ENCODE peak calls at places on chromosomes 7 and 10, in six cellular contexts. Q is GM13977; D is psoas muscle; M is CD8-positive, alpha-beta T cell; L is cardiac muscle cell; I is mammary epithelial cell. K is an unnamed sample.

GRCh38 chr7:151269511-151269910 is 21.0 kb upstream of the SMARCD3 start:
- DNase-seq in Q (no peak), M (no peak), L (no peak), D (no peak), I (no peak), K (no peak)

GRCh38 chr10:32204606-32205005 is 142.4 kb downstream of the EPC1 start:
- DNase-seq in Q (no peak), L (no peak), D (no peak), M (no peak), I (no peak), K (no peak)

GRCh38 chr7:44046321-44047061 is 2.0 kb downstream of the DBNL start:
- DNase-seq in Q (no peak), D (no peak), L (no peak), I (no peak), M (peak; percentile 41), K (peak; percentile 33)

GRCh38 chr7:152959610-152960009 is 200.1 kb downstream of the ACTR3B start:
- DNase-seq in I (no peak), M (no peak), D (no peak), Q (no peak), L (peak; percentile 11), K (no peak)

GRCh38 chr10:30436200-30436599 is 2.2 kb downstream of the MAP3K8 start:
- DNase-seq in D (no peak), M (no peak), I (no peak), Q (no peak), L (peak; percentile 78), K (no peak)

GRCh38 chr10:14822879-14823755 is 14.7 kb downstream of the CDNF start:
- DNase-seq in L (peak; percentile 44), D (no peak), Q (peak; percentile 64), I (peak; percentile 12), M (peak; percentile 34), K (peak; percentile 66)

GRCh38 chr10:60521974-60522405 is 132.3 kb upstream of the ANK3 start:
- DNase-seq in M (no peak), L (no peak), Q (no peak), I (peak; percentile 73), D (no peak), K (no peak)

GRCh38 chr7:106071356-106071998 is 40.6 kb downstream of the SYPL1 start:
- DNase-seq in Q (peak; percentile 82), D (no peak), I (no peak), M (peak; percentile 45), L (no peak), K (peak; percentile 85)

GRCh38 chr7:142717453-142717852 is 31.8 kb upstream of the PRSS1 start:
- DNase-seq in Q (no peak), L (no peak), D (no peak), M (peak; percentile 16), I (no peak), K (no peak)

GRCh38 chr10:22753786-22754185 is 39.4 kb upstream of the PIP4K2A start:
- DNase-seq in I (no peak), L (no peak), Q (no peak), D (no peak), M (no peak), K (no peak)

GRCh38 chr10:88762906-88763305 is 3.1 kb downstream of the LIPN start:
- DNase-seq in I (no peak), M (no peak), L (no peak), D (no peak), Q (no peak), K (no peak)

GRCh38 chr7:132455306-132455705 is 121.0 kb downstream of the PLXNA4 start:
- DNase-seq in D (no peak), Q (no peak), M (peak; percentile 56), I (no peak), L (no peak), K (no peak)

GRCh38 chr7:121002-121401 is 71.4 kb upstream of the FAM20C start:
- DNase-seq in I (no peak), Q (no peak), D (no peak), L (no peak), M (no peak), K (no peak)

GRCh38 chr7:130290745-130291144 is 2.2 kb upstream of the CPA4 start:
- DNase-seq in Q (no peak), D (no peak), I (peak; percentile 92), L (no peak), M (no peak), K (no peak)

GRCh38 chr7:157861551-157861950 is 524.7 kb downstream of the DNAJB6 start:
- DNase-seq in M (no peak), D (no peak), L (no peak), I (no peak), Q (no peak), K (no peak)

GRCh38 chr7:149245244-149245643 is 5.8 kb downstream of the ZNF212 start:
- DNase-seq in D (no peak), Q (no peak), L (no peak), I (no peak), M (no peak), K (no peak)

GRCh38 chr7:39525926-39526325 is 40.3 kb upstream of the YAE1 start:
- DNase-seq in D (no peak), L (no peak), I (no peak), M (no peak), Q (no peak), K (no peak)

GRCh38 chr7:2353650-2354172 is 916 bp upstream of the EIF3B start:
- DNase-seq in M (peak; percentile 88), D (peak; percentile 91), Q (peak; percentile 95), I (peak; percentile 86), L (peak; percentile 89), K (peak; percentile 95)

GRCh38 chr7:73652541-73652949 is 15.1 kb upstream of the VPS37D start:
- DNase-seq in M (no peak), D (no peak), L (no peak), Q (no peak), I (no peak), K (no peak)

GRCh38 chr10:73553316-73553715 is 37.8 kb downstream of the USP54 start:
- DNase-seq in L (no peak), I (peak; percentile 11), Q (no peak), D (no peak), M (no peak), K (no peak)

GRCh38 chr7:83610649-83611304 is 38.2 kb downstream of the SEMA3E start:
- DNase-seq in Q (no peak), I (no peak), D (no peak), M (no peak), L (no peak), K (no peak)

GRCh38 chr10:58897708-58898107 is 278.7 kb upstream of the PHYHIPL start:
- DNase-seq in I (no peak), M (no peak), Q (no peak), D (no peak), L (no peak), K (no peak)

DNA sequence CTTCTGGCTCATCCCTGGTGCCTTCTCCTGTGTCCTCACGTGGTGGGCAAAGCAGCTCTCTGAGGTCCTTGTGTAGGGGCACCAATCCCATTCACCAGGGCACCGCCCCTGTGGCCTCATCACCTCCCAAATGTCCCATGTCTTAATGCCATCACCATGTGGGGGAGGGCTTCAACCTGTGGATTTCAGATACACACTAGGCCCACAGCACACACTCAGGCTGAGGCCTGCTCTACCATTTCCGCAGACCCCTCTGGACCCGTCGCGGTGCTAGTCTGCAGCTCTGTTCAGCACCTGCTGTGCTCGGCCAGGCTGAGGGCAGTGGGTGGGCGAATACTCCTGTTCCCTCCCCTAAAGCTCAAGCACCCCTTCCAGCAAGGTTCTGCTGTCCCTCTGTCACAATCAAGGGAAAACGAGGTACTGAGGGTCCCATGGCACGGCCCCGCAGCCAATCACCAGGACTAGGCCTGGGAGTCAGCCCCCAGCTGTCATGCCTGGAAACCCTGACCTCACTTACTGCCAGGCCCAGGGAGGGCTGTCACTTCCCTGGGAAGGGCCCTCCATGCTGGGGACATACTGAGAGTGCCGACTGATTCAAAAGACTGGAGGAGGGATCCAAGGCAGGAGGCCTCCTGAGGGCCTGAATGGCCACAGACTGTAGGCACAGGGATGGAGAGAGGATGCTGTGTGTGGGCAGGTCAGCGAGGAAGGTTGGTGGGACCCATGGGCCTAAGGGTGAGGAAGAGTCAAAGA is 123.8 kb upstream of the RET start:
- DNase-seq in I (no peak), D (no peak), L (no peak), M (no peak), Q (no peak), K (no peak)
- TF ChIP-seq CTCF in I (no peak), D (no peak), L (no peak), M (no peak), Q (no peak), K (no peak)

DNA sequence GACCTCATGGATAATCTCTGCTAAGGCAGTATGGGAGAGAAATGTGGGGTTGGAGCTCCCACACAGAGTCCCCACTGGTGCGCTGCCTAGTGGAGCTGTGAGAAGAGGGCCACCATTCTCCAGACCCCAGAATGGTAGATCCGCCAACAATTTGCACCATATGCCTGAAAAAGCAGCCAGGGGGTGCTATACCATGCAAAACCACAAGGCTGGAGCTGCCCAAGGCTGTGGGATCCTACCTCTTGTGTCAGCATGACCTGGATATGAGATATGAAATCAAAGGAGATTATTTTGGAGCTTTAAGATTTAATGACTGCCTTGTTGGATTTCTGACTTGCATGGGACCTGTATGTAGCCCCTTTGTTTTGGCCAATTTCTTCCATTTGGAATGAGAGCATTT is 27.0 kb upstream of the SAMD9L start:
- DNase-seq in L (no peak), M (no peak), Q (no peak), I (no peak), D (no peak), K (no peak)
- TF ChIP-seq CTCF in L (no peak), M (no peak), Q (no peak), I (no peak), D (no peak), K (no peak)

GRCh38 chr10:78520737-78521430 is 487.2 kb downstream of the RPS24 start:
- DNase-seq in I (peak; percentile 73), Q (no peak), L (peak; percentile 29), M (no peak), D (no peak), K (no peak)
- TF ChIP-seq CTCF in I (peak; percentile 43), Q (no peak), L (peak; percentile 43), M (no peak), D (no peak), K (no peak)

GRCh38 chr7:100864263-100864845 is 2.8 kb upstream of the TRIP6 start:
- DNase-seq in L (no peak), Q (no peak), D (no peak), M (no peak), I (no peak), K (no peak)

GRCh38 chr7:100865971-100866720 is 1.0 kb upstream of the TRIP6 start:
- DNase-seq in Q (no peak), L (no peak), D (peak; percentile 82), M (peak; percentile 40), I (peak; percentile 69), K (no peak)

GRCh38 chr7:100867040-100867795 is at the start of gene TRIP6:
- DNase-seq in I (peak; percentile 88), D (peak; percentile 90), Q (peak; percentile 86), L (peak; percentile 78), M (peak; percentile 51), K (peak; percentile 89)

GRCh38 chr7:100866721-100867039 is 507 bp upstream of the TRIP6 start:
- DNase-seq in L (no peak), M (no peak), D (no peak), Q (no peak), I (no peak), K (no peak)

DNA sequence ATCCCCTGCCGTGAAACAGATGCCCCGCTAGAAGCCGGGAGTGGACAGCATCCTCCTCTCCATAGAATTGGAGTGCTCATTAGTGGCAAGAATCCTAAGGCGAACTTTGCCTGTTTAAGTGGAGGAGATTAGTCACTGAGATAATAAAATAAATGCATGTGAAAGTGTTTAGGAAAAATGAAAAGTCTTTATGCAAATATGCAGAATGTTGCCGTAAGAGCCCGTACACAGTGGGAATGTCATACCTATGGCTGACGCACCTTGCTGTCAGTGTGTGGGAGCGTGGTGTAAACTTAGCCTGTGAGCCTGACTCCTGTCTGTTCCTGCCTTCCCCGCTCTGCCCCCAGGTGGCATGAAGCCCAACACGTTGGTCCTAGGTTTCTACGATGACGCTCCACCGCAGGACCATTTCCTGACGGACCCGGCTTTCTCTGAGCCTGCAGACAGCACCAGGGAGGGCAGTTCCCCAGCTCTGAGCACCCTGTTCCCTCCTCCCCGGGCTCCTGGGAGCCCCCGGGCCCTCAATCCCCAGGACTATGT is 1.7 kb upstream of the TRIP6 start:
- DNase-seq in Q (no peak), L (no peak), M (no peak), D (no peak), I (peak; percentile 98), K (no peak)
- TF ChIP-seq CTCF in Q (no peak), L (no peak), M (no peak), D (no peak), I (no peak), K (no peak)